ENCODE peak calls at places on chromosomes 4 and X, in four cellular contexts. I, U, A and B are unnamed samples.
A peak's percentile ranks its signal among the peaks of the same experiment; 100 is the strongest.

GRCh38 chr4:186724048-186724860 is 598 bp upstream of the FAT1 start:
- DNase-seq in I (no peak), U (peak; percentile 39), A (peak; percentile 35), B (no peak)

GRCh38 chrX:136437774-136438173 is 50.0 kb upstream of the BRS3 start:
- DNase-seq in I (no peak), U (no peak), A (no peak), B (no peak)

GRCh38 chr4:111813565-111814140 is 331.6 kb upstream of the FAM241A start:
- DNase-seq in I (no peak), U (no peak), A (no peak), B (no peak)

GRCh38 chrX:130086414-130087207 is 23.7 kb downstream of the ELF4 start:
- DNase-seq in I (no peak), U (no peak), A (peak; percentile 15), B (no peak)

GRCh38 chr4:55175779-55176231 is 50.4 kb upstream of the KDR start:
- DNase-seq in I (no peak), U (peak; percentile 1), A (no peak), B (peak; percentile 66)

GRCh38 chrX:102746134-102746584 is 25.6 kb downstream of the GPRASP3 start:
- DNase-seq in I (no peak), U (no peak), A (no peak), B (no peak)

GRCh38 chr4:109091754-109092409 is 210.6 kb downstream of the COL25A1 start:
- DNase-seq in I (no peak), U (no peak), A (no peak), B (no peak)

GRCh38 chr4:41471672-41472071 is 66.3 kb upstream of the LIMCH1 start:
- DNase-seq in I (no peak), U (no peak), A (no peak), B (no peak)

GRCh38 chr4:138275946-138276621 is 33.9 kb upstream of the SLC7A11 start:
- DNase-seq in I (no peak), U (peak; percentile 68), A (no peak), B (peak; percentile 83)

GRCh38 chr4:5387457-5387856 is 320.9 kb downstream of the EVC2 start:
- DNase-seq in I (no peak), U (peak; percentile 36), A (no peak), B (no peak)

GRCh38 chr4:105719214-105719613 is 10.6 kb downstream of the GSTCD start:
- DNase-seq in I (peak; percentile 44), U (no peak), A (no peak), B (no peak)

GRCh38 chr4:52091811-52092210 is 40.7 kb downstream of the SPATA18 start:
- DNase-seq in I (peak; percentile 36), U (no peak), A (no peak), B (no peak)

GRCh38 chr4:152398060-152398459 is 137.8 kb downstream of the FBXW7 start:
- DNase-seq in I (peak; percentile 4), U (peak; percentile 7), A (no peak), B (no peak)

GRCh38 chr4:26692014-26692726 is 108.3 kb downstream of the TBC1D19 start:
- DNase-seq in I (no peak), U (no peak), A (peak; percentile 42), B (no peak)

GRCh38 chr4:76533314-76533713 is 98.3 kb downstream of the SHROOM3 start:
- DNase-seq in I (no peak), U (no peak), A (no peak), B (no peak)

GRCh38 chr4:15438939-15439524 is 11.2 kb downstream of the C1QTNF7 start:
- DNase-seq in I (no peak), U (no peak), A (no peak), B (no peak)

GRCh38 chr4:15434086-15434485 is 6.3 kb downstream of the C1QTNF7 start:
- DNase-seq in I (no peak), U (no peak), A (no peak), B (no peak)

GRCh38 chr4:15436515-15436914 is 8.7 kb downstream of the C1QTNF7 start:
- DNase-seq in I (no peak), U (no peak), A (no peak), B (peak; percentile 2)
- H3K4me2 ChIP-seq in I (no peak overlapping the region), U (no peak overlapping the region), A (no peak overlapping the region), B (no peak overlapping the region)

GRCh38 chr4:18593297-18594002 is 571.9 kb upstream of the LCORL start:
- DNase-seq in I (peak; percentile 66), U (peak; percentile 64), A (peak; percentile 67), B (peak; percentile 80)
- TF ChIP-seq MYC in I (no peak), U (no peak), A (no peak), B (no peak)

GRCh38 chr4:6991771-6992557 is 51.2 kb upstream of the TADA2B start:
- DNase-seq in I (no peak), U (no peak), A (no peak), B (peak; percentile 86)

GRCh38 chr4:6990661-6991060 is 52.5 kb upstream of the TADA2B start:
- DNase-seq in I (no peak), U (no peak), A (no peak), B (no peak)

GRCh38 chr4:6991249-6991648 is 51.9 kb upstream of the TADA2B start:
- DNase-seq in I (no peak), U (no peak), A (no peak), B (no peak)

GRCh38 chr4:6996481-6996880 is 46.7 kb upstream of the TADA2B start:
- DNase-seq in I (no peak), U (no peak), A (no peak), B (no peak)

DNA sequence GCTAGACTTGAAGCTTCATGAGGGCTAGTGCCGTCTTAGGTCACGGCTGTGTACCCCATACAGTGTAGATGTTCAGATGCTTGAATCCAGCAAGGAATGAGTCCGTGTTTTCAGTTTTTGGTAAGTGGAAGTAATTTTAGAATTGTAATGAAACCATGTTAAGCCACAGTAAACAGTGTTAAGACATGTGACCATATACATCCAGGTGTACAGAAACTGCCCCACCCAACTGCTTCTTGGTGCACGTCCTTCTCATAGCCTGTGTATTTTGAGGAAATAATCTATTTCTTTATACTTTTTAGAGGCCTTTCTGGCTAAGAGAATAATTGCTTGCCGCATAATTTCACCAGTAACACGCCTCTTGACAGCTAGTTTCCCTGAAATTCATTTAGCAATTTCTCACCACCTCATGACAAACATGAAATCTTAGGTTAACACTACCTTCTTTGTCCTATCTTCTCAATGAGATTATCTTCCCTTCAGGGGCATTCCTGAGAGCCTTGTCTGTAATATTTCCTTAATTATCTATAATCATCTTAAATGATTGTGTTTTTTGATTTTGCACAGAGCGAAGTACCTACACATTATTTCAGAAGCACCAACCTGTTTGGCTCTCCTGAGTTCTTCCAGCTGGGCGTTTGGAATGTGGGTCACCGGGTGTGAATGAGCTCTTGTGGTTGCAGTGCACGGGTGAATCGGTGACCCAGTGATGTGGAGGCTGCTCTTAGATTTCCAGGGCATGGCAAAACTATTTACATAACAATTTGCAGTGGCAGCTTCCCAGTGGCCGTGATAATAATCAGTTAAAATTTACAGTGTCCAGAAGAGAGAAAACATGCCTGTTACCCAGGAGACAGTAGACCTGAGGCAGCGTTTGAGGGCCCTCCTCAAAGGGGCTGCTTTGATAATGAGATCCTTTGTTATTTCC is 50.2 kb upstream of the TADA2B start:
- DNase-seq in I (no peak), U (no peak), A (no peak), B (no peak)
- H3K4me2 ChIP-seq in I (no peak overlapping the region), U (no peak overlapping the region), A (no peak overlapping the region), B (no peak overlapping the region)

DNA sequence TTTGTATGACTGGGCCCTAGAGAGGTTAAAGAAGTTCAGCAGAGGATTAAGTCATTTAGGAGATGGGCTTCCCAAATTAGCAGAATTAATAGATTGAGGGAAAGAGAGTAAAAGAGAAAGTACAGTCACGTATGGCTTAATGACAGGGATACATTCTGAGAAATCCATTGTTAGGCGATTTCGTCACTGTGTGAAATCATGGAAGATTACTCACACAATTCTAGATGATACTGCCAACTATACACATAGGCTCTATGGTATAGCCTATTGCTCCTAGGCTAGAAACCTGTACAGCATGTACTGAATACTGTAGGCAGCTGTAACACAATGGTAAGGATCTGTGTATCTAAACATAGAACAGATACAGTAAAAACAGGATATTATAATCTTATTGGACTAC is 180.6 kb downstream of the RNF150 start:
- DNase-seq in I (no peak), U (no peak), A (no peak), B (no peak)
- TF ChIP-seq MYC in I (no peak), U (no peak), A (no peak), B (no peak)